ENCODE peak calls at places on chromosomes 16 and 17, in seven cellular contexts. Y, I, A, B, E, T and Z are unnamed samples.

GRCh38 chr16:56691885-56692284 is 9.6 kb downstream of the MT1X start:
- DNase-seq in Y (no peak), I (no peak), A (no peak), B (no peak), E (no peak), T (no peak), Z (no peak)

GRCh38 chr17:49557204-49558024 is 18.3 kb upstream of the NXPH3 start:
- DNase-seq in Y (no peak), I (no peak), A (no peak), B (no peak), E (peak), T (peak), Z (no peak)

GRCh38 chr16:79659352-79659751 is 58.8 kb upstream of the MAF start:
- DNase-seq in Y (no peak), I (no peak), A (no peak), B (no peak), E (no peak), T (no peak), Z (no peak)

GRCh38 chr16:24098896-24099295 is 157.2 kb upstream of the CACNG3 start:
- DNase-seq in Y (no peak), I (no peak), A (no peak), B (no peak), E (no peak), T (no peak), Z (no peak)

GRCh38 chr17:72116692-72117469 is 3.9 kb upstream of the SOX9 start:
- DNase-seq in Y (no peak), I (no peak), A (no peak), B (no peak), E (peak), T (no peak), Z (no peak)

GRCh38 chr16:4323071-4323844 is 7.4 kb downstream of the GLIS2 start:
- DNase-seq in Y (no peak), I (no peak), A (no peak), B (no peak), E (no peak), T (peak), Z (peak)

GRCh38 chr17:21679256-21680146 is 12.8 kb upstream of the KCNJ18 start:
- DNase-seq in Y (no peak), I (no peak), A (no peak), B (no peak), E (no peak), T (no peak), Z (peak)

GRCh38 chr16:66740010-66740409 is 11.4 kb downstream of the DYNC1LI2 start:
- DNase-seq in Y (peak), I (no peak), A (peak), B (no peak), E (peak), T (no peak), Z (no peak)

GRCh38 chr17:20121359-20122235 is 112.4 kb downstream of the SPECC1 start:
- DNase-seq in Y (peak), I (no peak), A (peak), B (peak), E (peak), T (peak), Z (no peak)

GRCh38 chr16:50946606-50947005 is 204.5 kb downstream of the SALL1 start:
- DNase-seq in Y (no peak), I (no peak), A (no peak), B (no peak), E (no peak), T (no peak), Z (no peak)

GRCh38 chr16:85810742-85811115 is 11.2 kb downstream of the COX4I1 start:
- DNase-seq in Y (no peak), I (no peak), A (no peak), B (no peak), E (no peak), T (no peak), Z (peak)

GRCh38 chr16:4945560-4946502 is 8.9 kb upstream of the PPL start:
- DNase-seq in Y (no peak), I (no peak), A (no peak), B (peak), E (peak), T (no peak), Z (peak)

GRCh38 chr16:69311533-69312388 is 611 bp downstream of the VPS4A start:
- DNase-seq in Y (peak), I (no peak), A (no peak), B (no peak), E (peak), T (peak), Z (no peak)

GRCh38 chr16:71811261-71811803 is 2.7 kb upstream of the AP1G1 start:
- DNase-seq in Y (no peak), I (no peak), A (no peak), B (no peak), E (no peak), T (no peak), Z (no peak)

GRCh38 chr17:79664925-79665738 is 54.3 kb upstream of the RBFOX3 start:
- DNase-seq in Y (no peak), I (no peak), A (no peak), B (no peak), E (peak), T (peak), Z (no peak)

GRCh38 chr16:67537636-67538591 is 9.3 kb downstream of the RIPOR1 start:
- DNase-seq in Y (peak), I (no peak), A (peak), B (no peak), E (no peak), T (peak), Z (peak)